ENCODE peak calls at places on chromosomes 1 and 21, in six cellular contexts. D is trophoblast cell; T is CD8-positive, alpha-beta T cell; J is astrocyte of the spinal cord; B is thoracic aorta; V is mammary epithelial cell. U is an unnamed sample.

GRCh38 chr1:53394306-53394705 is 64.9 kb upstream of the DMRTB1 start:
- DNase-seq in D (no peak), T (no peak), J (no peak), B (no peak), V (no peak), U (no peak)

GRCh38 chr1:147726161-147726560 is 34.2 kb downstream of the GJA5 start:
- DNase-seq in D (no peak), T (no peak), J (no peak), B (no peak), V (no peak), U (no peak)

GRCh38 chr1:34419662-34420061 is 243.0 kb downstream of the C1orf94 start:
- DNase-seq in D (peak; percentile 4), T (no peak), J (no peak), B (no peak), V (no peak), U (no peak)

GRCh38 chr1:155934933-155935590 is 849 bp upstream of the KHDC4 start:
- DNase-seq in D (no peak), T (no peak), J (no peak), B (no peak), V (no peak), U (no peak)

GRCh38 chr1:31154000-31154631 is 85.6 kb downstream of the NKAIN1 start:
- DNase-seq in D (no peak), T (no peak), J (no peak), B (no peak), V (peak; percentile 33), U (peak; percentile 33)

GRCh38 chr1:199272690-199273089 is 633.9 kb downstream of the PTPRC start:
- DNase-seq in D (peak; percentile 97), T (no peak), J (peak; percentile 96), B (no peak), V (peak; percentile 90), U (peak; percentile 35)

GRCh38 chr1:87918398-87918797 is 589.7 kb downstream of the LMO4 start:
- DNase-seq in D (no peak), T (no peak), J (no peak), B (no peak), V (no peak), U (no peak)

GRCh38 chr1:36351222-36351977 is 28.0 kb upstream of the EVA1B start:
- DNase-seq in D (peak; percentile 89), T (no peak), J (peak; percentile 87), B (peak; percentile 25), V (peak; percentile 86), U (no peak)

GRCh38 chr1:33805988-33806387 is 57.9 kb upstream of the HMGB4 start:
- DNase-seq in D (no peak), T (no peak), J (no peak), B (no peak), V (no peak), U (no peak)

GRCh38 chr1:62384276-62385005 is 52.4 kb upstream of the USP1 start:
- DNase-seq in D (no peak), T (no peak), J (peak; percentile 91), B (no peak), V (peak; percentile 68), U (no peak)

GRCh38 chr1:177355575-177355974 is 184.8 kb downstream of the BRINP2 start:
- DNase-seq in D (no peak), T (no peak), J (peak; percentile 13), B (no peak), V (peak; percentile 41), U (no peak)

GRCh38 chr1:5493708-5494390 is 498.4 kb downstream of the NPHP4 start:
- DNase-seq in D (no peak), T (no peak), J (no peak), B (no peak), V (no peak), U (no peak)

GRCh38 chr1:82927753-82928152 is 1071.2 kb downstream of the TTLL7 start:
- DNase-seq in D (no peak), T (no peak), J (peak; percentile 13), B (no peak), V (no peak), U (no peak)

GRCh38 chr1:92065042-92065441 is 10.2 kb downstream of the SETSIP start:
- DNase-seq in D (no peak), T (no peak), J (no peak), B (no peak), V (no peak), U (no peak)

GRCh38 chr1:40076895-40077312 is 20.1 kb downstream of the PPT1 start:
- DNase-seq in D (peak; percentile 61), T (no peak), J (peak; percentile 47), B (no peak), V (peak; percentile 29), U (no peak)

GRCh38 chr1:211603191-211603701 is 24.3 kb upstream of the SLC30A1 start:
- DNase-seq in D (peak; percentile 71), T (no peak), J (no peak), B (no peak), V (peak; percentile 84), U (peak; percentile 65)

GRCh38 chr1:111848852-111849545 is 93.3 kb downstream of the DDX20 start:
- DNase-seq in D (no peak), T (no peak), J (no peak), B (no peak), V (no peak), U (no peak)

GRCh38 chr1:17060129-17060868 is 6.5 kb upstream of the SDHB start:
- DNase-seq in D (no peak), T (no peak), J (no peak), B (no peak), V (no peak), U (no peak)

GRCh38 chr1:161106434-161106833 is 8.3 kb downstream of the KLHDC9 start:
- DNase-seq in D (no peak), T (no peak), J (no peak), B (no peak), V (no peak), U (no peak)

GRCh38 chr1:65174585-65174984 is 26.6 kb downstream of the AK4 start:
- DNase-seq in D (no peak), T (no peak), J (peak; percentile 97), B (no peak), V (peak; percentile 96), U (peak; percentile 80)

GRCh38 chr1:150560576-150560975 is 11.4 kb downstream of the ADAMTSL4 start:
- DNase-seq in D (no peak), T (no peak), J (no peak), B (no peak), V (no peak), U (no peak)

GRCh38 chr1:150558761-150559626 is 9.8 kb downstream of the ADAMTSL4 start:
- DNase-seq in D (peak; percentile 69), T (no peak), J (no peak), B (no peak), V (no peak), U (no peak)

GRCh38 chr1:150560011-150560438 is 10.8 kb downstream of the ADAMTSL4 start:
- DNase-seq in D (no peak), T (peak; percentile 61), J (peak; percentile 55), B (peak; percentile 58), V (no peak), U (no peak)

GRCh38 chr1:150558328-150558727 is 9.1 kb downstream of the ADAMTSL4 start:
- DNase-seq in D (no peak), T (no peak), J (no peak), B (no peak), V (no peak), U (no peak)

GRCh38 chr1:150559627-150560010 is 10.4 kb downstream of the ADAMTSL4 start:
- DNase-seq in D (no peak), T (no peak), J (no peak), B (no peak), V (no peak), U (no peak)
- H3K4me3 ChIP-seq in D (no peak overlapping the region), T (no peak overlapping the region), J (no peak overlapping the region), B (peak overlapping the region; percentile 71), V (no peak overlapping the region), U (no peak overlapping the region)

GRCh38 chr21:34933609-34934345 is 115.3 kb downstream of the RUNX1 start:
- DNase-seq in D (no peak), T (no peak), J (no peak), B (no peak), V (no peak), U (no peak)
- H3K4me3 ChIP-seq in D (no peak overlapping the region), T (peak overlapping the region; percentile 7), J (no peak overlapping the region), B (no peak overlapping the region), V (no peak overlapping the region), U (no peak overlapping the region)

DNA sequence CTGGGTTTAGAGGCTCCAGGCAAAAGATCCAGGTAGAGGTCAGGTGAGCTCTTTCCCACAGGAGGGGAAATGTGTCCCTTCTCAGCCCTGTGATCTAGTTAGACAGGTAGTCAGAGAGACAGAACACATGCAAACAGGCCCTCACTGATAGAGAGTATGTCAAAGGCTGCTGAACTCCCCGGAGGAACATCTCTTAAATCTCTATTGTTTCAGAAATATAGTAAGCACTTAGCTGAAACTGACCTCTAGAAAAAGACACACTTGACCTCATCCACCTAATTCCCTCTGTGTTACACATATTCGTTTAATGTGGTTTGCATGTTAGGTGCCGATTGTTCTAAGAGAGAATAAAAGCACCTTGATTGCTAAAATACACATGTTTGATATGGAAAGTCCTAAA is 23.3 kb downstream of the SUSD4 start:
- DNase-seq in D (no peak), T (no peak), J (no peak), B (no peak), V (no peak), U (no peak)
- H3K4me3 ChIP-seq in D (no peak overlapping the region), T (no peak overlapping the region), J (no peak overlapping the region), B (no peak overlapping the region), V (no peak overlapping the region), U (no peak overlapping the region)

GRCh38 chr1:18631496-18632217 is 1.0 kb downstream of the PAX7 start:
- DNase-seq in D (no peak), T (no peak), J (no peak), B (no peak), V (no peak), U (no peak)

GRCh38 chr1:18629659-18630510 is 761 bp upstream of the PAX7 start:
- DNase-seq in D (no peak), T (no peak), J (no peak), B (no peak), V (no peak), U (no peak)

GRCh38 chr1:18632711-18633427 is 2.2 kb downstream of the PAX7 start:
- DNase-seq in D (no peak), T (no peak), J (no peak), B (no peak), V (no peak), U (no peak)

GRCh38 chr1:18632218-18632588 is 1.6 kb downstream of the PAX7 start:
- DNase-seq in D (no peak), T (no peak), J (no peak), B (no peak), V (no peak), U (no peak)

DNA sequence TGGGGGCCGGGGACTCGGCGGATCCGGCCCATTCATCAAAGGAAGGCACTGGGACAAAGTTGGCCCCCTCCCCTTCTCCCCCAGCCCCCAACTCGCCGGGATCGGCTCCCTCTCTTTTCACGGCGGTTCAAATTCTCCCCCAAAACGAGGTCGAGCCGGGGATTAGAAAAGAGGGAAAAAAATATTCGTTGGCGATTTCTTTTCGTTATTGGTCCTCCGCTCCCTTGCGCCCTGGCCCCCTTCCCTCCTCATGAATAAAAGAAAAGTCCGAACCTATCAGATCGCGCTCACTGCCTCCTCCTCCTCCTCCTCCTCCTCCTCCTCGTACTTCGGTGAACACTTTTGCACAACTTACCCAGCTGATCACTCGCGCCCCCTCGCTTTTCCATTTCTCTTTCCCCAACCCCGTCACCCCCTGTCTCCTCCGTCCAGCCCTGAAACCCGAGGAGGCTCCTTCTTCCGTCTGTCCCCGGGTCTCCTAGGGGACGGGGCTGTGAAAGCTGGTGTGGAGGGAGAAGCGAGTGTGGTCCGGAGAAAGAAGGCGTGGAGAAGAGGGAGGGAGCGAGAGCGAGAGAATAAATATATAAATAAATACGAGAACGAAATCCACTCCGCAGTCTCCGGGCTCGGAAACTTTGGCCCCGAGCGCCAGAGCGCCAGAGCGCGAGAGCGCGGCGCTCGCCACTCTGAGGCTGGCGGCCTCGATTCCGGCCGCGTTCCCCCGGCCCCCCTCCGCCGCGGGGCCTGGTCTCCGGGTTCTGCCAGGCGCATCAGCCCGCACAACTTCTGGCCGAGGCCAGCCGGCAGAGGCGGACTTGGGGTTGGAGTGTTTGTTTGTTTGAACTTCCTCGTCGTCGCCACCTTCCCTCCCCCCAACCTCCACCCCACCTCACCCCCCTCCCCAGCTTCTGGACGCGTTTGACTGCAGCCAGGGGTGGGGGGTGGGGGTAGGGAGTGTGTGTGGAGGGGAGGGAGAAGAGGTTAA is at the start of gene PAX7:
- DNase-seq in D (no peak), T (no peak), J (no peak), B (no peak), V (no peak), U (no peak)
- H3K4me3 ChIP-seq in D (no peak within 1 kb of the TSS), T (no peak within 1 kb of the TSS), J (no peak within 1 kb of the TSS), B (peak within 1 kb of the TSS; percentile 33), V (no peak within 1 kb of the TSS), U (no peak within 1 kb of the TSS)